ENCODE peak calls at places on chromosomes 12 and 14, in seven cellular contexts. Q is heart right ventricle, B is astrocyte, V is thyroid gland, Z is psoas muscle, I is adrenal gland, G is breast epithelium. U is an unnamed sample. For H3K4me1, the result is how much of the 10 kb centered on the place peaks cover.

GRCh38 chr12:120702629-120703028 is 7.6 kb upstream of the UNC119B start:
- DNase-seq in Q (no peak), B (no peak), V (no peak), Z (no peak), I (peak), G (no peak), U (no peak)

GRCh38 chr12:88866881-88867280 is 286.6 kb upstream of the KITLG start:
- DNase-seq in Q (no peak), B (no peak), V (no peak), Z (no peak), I (no peak), G (no peak), U (no peak)

GRCh38 chr12:3303410-3304136 is 187.4 kb upstream of the PRMT8 start:
- DNase-seq in Q (no peak), B (no peak), V (peak), Z (no peak), I (no peak), G (no peak), U (no peak)

GRCh38 chr12:108078428-108078827 is 50.7 kb upstream of the WSCD2 start:
- DNase-seq in Q (no peak), B (no peak), V (no peak), Z (no peak), I (no peak), G (no peak), U (no peak)

GRCh38 chr12:116813271-116814041 is 67.8 kb downstream of the HRK start:
- DNase-seq in Q (no peak), B (peak), V (no peak), Z (no peak), I (no peak), G (no peak), U (no peak)

GRCh38 chr14:105411017-105411941 is 8.3 kb upstream of the MTA1 start:
- DNase-seq in Q (no peak), B (peak), V (peak), Z (no peak), I (no peak), G (no peak), U (peak)

GRCh38 chr14:90660865-90661570 is 155.2 kb downstream of the TTC7B start:
- DNase-seq in Q (no peak), B (no peak), V (peak), Z (no peak), I (no peak), G (no peak), U (no peak)

GRCh38 chr14:45610303-45610702 is 357.3 kb upstream of the MIS18BP1 start:
- DNase-seq in Q (no peak), B (peak), V (peak), Z (no peak), I (no peak), G (no peak), U (no peak)

GRCh38 chr12:86081798-86082197 is 174.4 kb downstream of the MGAT4C start:
- DNase-seq in Q (no peak), B (no peak), V (no peak), Z (no peak), I (no peak), G (no peak), U (no peak)

GRCh38 chr14:32352631-32353030 is 23.5 kb downstream of the AKAP6 start:
- DNase-seq in Q (no peak), B (peak), V (no peak), Z (no peak), I (no peak), G (no peak), U (no peak)

GRCh38 chr12:125314051-125314882 is 249.0 kb downstream of the AACS start:
- DNase-seq in Q (no peak), B (peak), V (no peak), Z (no peak), I (no peak), G (no peak), U (no peak)

GRCh38 chr14:59346796-59347510 is 118.2 kb downstream of the GPR135 start:
- DNase-seq in Q (no peak), B (peak), V (no peak), Z (no peak), I (no peak), G (no peak), U (no peak)

GRCh38 chr12:57893460-57894353 is 47.2 kb upstream of the CTDSP2 start:
- DNase-seq in Q (peak), B (peak), V (peak), Z (peak), I (peak), G (peak), U (peak)

GRCh38 chr12:88703790-88704189 is 123.5 kb upstream of the KITLG start:
- DNase-seq in Q (no peak), B (peak), V (no peak), Z (no peak), I (no peak), G (no peak), U (no peak)

GRCh38 chr12:11823043-11823442 is 173.6 kb downstream of the ETV6 start:
- DNase-seq in Q (no peak), B (peak), V (no peak), Z (no peak), I (no peak), G (no peak), U (no peak)

GRCh38 chr12:93911436-93911835 is 234.3 kb downstream of the CRADD start:
- DNase-seq in Q (no peak), B (peak), V (no peak), Z (no peak), I (no peak), G (no peak), U (no peak)

GRCh38 chr12:1064317-1064716 is 73.3 kb downstream of the ERC1 start:
- DNase-seq in Q (no peak), B (no peak), V (no peak), Z (no peak), I (no peak), G (no peak), U (no peak)

GRCh38 chr14:74886001-74886400 is 4.3 kb downstream of the DLST start:
- DNase-seq in Q (no peak), B (peak), V (no peak), Z (no peak), I (no peak), G (no peak), U (no peak)

GRCh38 chr12:56346663-56347062 is 8.0 kb downstream of the IL23A start:
- DNase-seq in Q (no peak), B (no peak), V (no peak), Z (no peak), I (no peak), G (no peak), U (no peak)

GRCh38 chr14:102840801-102841528 is 63.7 kb downstream of the TRAF3 start:
- DNase-seq in Q (no peak), B (no peak), V (no peak), Z (no peak), I (no peak), G (no peak), U (no peak)

GRCh38 chr12:52187206-52187605 is 4.6 kb downstream of the KRT80 start:
- DNase-seq in Q (no peak), B (no peak), V (no peak), Z (no peak), I (no peak), G (no peak), U (no peak)
- H3K4me1 ChIP-seq in Q (under half), B (half or more), V (under half), Z (under half), I (under half), G (under half), U (under half)

DNA sequence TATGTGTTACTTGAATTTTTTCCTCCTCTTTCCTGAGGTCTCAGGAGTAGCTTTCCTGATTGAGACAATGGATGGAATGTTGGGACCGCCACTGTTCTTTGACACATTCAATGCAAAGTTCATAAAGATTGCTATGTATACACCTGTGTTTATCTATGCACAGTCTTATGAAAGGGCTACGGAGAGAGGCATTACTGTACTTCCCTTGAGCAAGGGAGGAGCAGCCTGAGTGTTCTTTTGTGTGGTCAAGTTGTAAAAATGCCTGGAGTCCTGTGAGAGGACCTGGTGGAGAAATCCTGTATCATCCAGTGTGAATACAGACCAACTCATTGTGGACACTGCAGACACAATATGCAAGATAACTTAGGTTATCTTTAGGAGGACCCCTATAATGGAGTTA is 1.2 kb downstream of the SRGAP1 start:
- DNase-seq in Q (no peak), B (peak), V (no peak), Z (no peak), I (no peak), G (no peak), U (no peak)
- TF ChIP-seq CTCF in Q (no peak), B (no peak), V (no peak), Z (no peak), I (no peak), G (no peak), U (no peak)

DNA sequence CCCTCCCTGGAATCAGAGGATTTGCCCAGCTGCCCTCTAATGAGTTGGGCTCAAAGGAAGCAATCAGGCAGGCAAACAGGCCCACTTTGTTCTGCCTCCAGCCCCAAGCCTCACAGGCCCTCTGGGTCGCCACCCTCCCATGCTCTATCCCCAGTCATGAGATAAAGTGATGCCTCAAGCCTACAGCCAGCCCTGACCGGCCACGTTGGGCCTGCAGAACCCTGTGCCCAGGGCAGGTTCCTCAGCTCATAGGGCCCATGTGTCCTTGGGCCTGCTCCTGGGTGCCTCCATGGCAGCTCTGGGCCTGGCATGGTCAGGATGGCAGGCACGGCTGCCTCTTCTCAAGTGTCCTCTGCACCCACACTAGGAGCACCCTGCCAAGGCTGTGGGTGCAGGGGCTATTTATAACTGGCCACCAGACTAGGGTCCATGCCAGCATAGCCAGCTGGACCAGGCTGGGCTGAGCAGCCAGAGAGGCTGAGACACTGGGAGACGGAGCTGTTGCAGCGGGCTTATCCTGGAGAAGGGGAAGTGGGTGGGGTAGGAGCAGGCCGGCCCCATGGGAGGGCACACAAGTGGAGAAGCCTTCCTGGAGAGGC is 20.2 kb downstream of the HDAC7 start:
- DNase-seq in Q (peak), B (no peak), V (peak), Z (peak), I (no peak), G (no peak), U (peak)
- H3K4me1 ChIP-seq in Q (half or more), B (under half), V (under half), Z (half or more), I (under half), G (under half), U (half or more)

GRCh38 chr14:23009483-23009938 is 432 bp downstream of the C14orf93 start:
- DNase-seq in Q (no peak), B (no peak), V (no peak), Z (no peak), I (no peak), G (no peak), U (no peak)

GRCh38 chr14:23005451-23005850 is 4.5 kb downstream of the C14orf93 start:
- DNase-seq in Q (no peak), B (no peak), V (no peak), Z (no peak), I (no peak), G (no peak), U (no peak)

GRCh38 chr14:23008836-23009235 is 1.1 kb downstream of the C14orf93 start:
- DNase-seq in Q (no peak), B (no peak), V (no peak), Z (no peak), I (no peak), G (no peak), U (no peak)

GRCh38 chr14:23005861-23006534 is 3.9 kb downstream of the C14orf93 start:
- DNase-seq in Q (no peak), B (peak), V (no peak), Z (no peak), I (no peak), G (no peak), U (no peak)

DNA sequence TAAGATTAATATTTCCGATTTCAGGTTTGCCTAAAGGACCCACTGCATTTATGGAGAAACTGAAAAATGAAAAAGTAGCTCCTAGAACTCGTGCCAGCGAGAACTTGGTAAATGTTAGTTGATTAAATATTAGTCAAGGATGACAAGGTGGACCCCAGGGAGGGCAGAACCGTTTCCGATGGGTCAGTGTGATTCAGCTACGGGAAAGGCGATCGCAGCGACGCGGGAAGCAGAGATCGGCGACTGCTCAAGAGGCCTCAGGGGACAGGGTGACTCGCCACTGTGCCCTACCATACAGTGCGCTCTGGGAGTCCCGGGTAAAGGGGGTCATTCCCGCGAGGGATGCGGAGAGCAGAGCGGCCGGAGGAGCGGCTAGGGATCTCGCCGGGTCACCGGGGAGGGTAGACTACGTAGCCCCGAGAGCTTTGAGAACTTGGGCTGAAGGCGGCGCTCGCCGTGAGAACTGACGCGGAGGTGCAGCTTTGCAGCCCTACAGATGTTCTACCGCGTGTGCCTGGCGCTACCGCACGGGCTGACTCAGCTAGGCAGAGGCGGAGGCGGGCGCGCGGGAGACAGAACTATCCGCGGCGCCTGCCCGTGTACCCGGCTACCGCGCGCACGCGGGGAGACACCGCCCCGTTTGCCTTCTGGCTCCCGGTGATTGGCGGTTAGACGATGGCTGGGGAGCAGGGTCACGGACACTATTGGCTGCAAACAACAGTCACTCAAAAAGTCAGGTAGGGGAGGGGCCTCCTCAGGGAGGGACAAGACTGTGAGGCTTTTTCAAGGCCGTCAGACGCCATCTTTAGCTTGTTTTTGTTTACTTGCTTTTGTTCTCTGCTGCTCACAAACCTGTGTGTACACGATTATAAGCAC is 3.2 kb downstream of the C14orf93 start:
- DNase-seq in Q (peak), B (peak), V (peak), Z (peak), I (peak), G (peak), U (peak)
- TF ChIP-seq CTCF in Q (no peak), B (no peak), V (no peak), Z (peak), I (peak), G (no peak), U (peak)

GRCh38 chr14:93964820-93965286 is 11.5 kb downstream of the ASB2 start:
- DNase-seq in Q (no peak), B (no peak), V (no peak), Z (no peak), I (no peak), G (no peak), U (no peak)
- H3K4me1 ChIP-seq in Q (half or more), B (under half), V (under half), Z (half or more), I (under half), G (under half), U (half or more)

GRCh38 chr14:28756896-28757570 is 9.6 kb upstream of the FOXG1 start:
- DNase-seq in Q (no peak), B (peak), V (no peak), Z (no peak), I (no peak), G (no peak), U (no peak)
- TF ChIP-seq CTCF in Q (peak), B (peak), V (no peak), Z (peak), I (peak), G (no peak), U (peak)